ENCODE peak calls at places on chromosomes 1 and 21, in five cellular contexts. One of them, this sample, is unnamed.

GRCh38 chr1:245546875-245547274 is 392.1 kb downstream of the KIF26B start:
- DNase-seq in T follicular helper cell: no peak
- DNase-seq in lung: no peak
- DNase-seq in kidney epithelial cell: no peak
- DNase-seq in astrocyte: no peak
- DNase-seq in this sample: no peak

GRCh38 chr1:184590163-184590750 is 164.4 kb downstream of the EDEM3 start:
- DNase-seq in lung: no peak
- DNase-seq in T follicular helper cell: no peak
- DNase-seq in kidney epithelial cell: no peak
- DNase-seq in astrocyte: no peak
- DNase-seq in this sample: no peak

GRCh38 chr1:111704776-111705175 is 34.4 kb downstream of the INKA2 start:
- DNase-seq in lung: no peak
- DNase-seq in kidney epithelial cell: peak; percentile 12
- DNase-seq in astrocyte: peak; percentile 15
- DNase-seq in T follicular helper cell: no peak
- DNase-seq in this sample: no peak

GRCh38 chr1:213643360-213643759 is 344.4 kb upstream of the PROX1 start:
- DNase-seq in T follicular helper cell: no peak
- DNase-seq in kidney epithelial cell: no peak
- DNase-seq in astrocyte: no peak
- DNase-seq in lung: no peak
- DNase-seq in this sample: no peak

GRCh38 chr1:160256396-160257046 is 5.8 kb downstream of the DCAF8 start:
- DNase-seq in lung: peak; percentile 71
- DNase-seq in kidney epithelial cell: no peak
- DNase-seq in T follicular helper cell: no peak
- DNase-seq in astrocyte: peak; percentile 87
- DNase-seq in this sample: no peak

GRCh38 chr1:25744140-25744581 is 55.8 kb upstream of the SELENON start:
- DNase-seq in kidney epithelial cell: no peak
- DNase-seq in astrocyte: peak; percentile 25
- DNase-seq in T follicular helper cell: no peak
- DNase-seq in lung: peak; percentile 68
- DNase-seq in this sample: no peak

GRCh38 chr1:41401899-41402298 is 40.7 kb downstream of the FOXO6 start:
- DNase-seq in kidney epithelial cell: no peak
- DNase-seq in lung: no peak
- DNase-seq in T follicular helper cell: no peak
- DNase-seq in astrocyte: no peak
- DNase-seq in this sample: no peak

GRCh38 chr1:85495556-85495955 is 30.6 kb upstream of the DDAH1 start:
- DNase-seq in astrocyte: peak; percentile 76
- DNase-seq in kidney epithelial cell: peak; percentile 67
- DNase-seq in T follicular helper cell: no peak
- DNase-seq in lung: peak; percentile 63
- DNase-seq in this sample: no peak

GRCh38 chr1:18041107-18041506 is 66.5 kb upstream of the IGSF21 start:
- DNase-seq in astrocyte: no peak
- DNase-seq in lung: no peak
- DNase-seq in kidney epithelial cell: no peak
- DNase-seq in T follicular helper cell: no peak
- DNase-seq in this sample: peak; percentile 39

GRCh38 chr1:165207774-165208359 is 148.6 kb downstream of the LMX1A start:
- DNase-seq in astrocyte: no peak
- DNase-seq in T follicular helper cell: no peak
- DNase-seq in kidney epithelial cell: no peak
- DNase-seq in lung: no peak
- DNase-seq in this sample: no peak

GRCh38 chr1:90387825-90388224 is 329.3 kb downstream of the BARHL2 start:
- DNase-seq in astrocyte: no peak
- DNase-seq in kidney epithelial cell: no peak
- DNase-seq in lung: no peak
- DNase-seq in T follicular helper cell: no peak
- DNase-seq in this sample: no peak

GRCh38 chr21:45709696-45710268 is 66.3 kb downstream of the PCBP3 start:
- DNase-seq in lung: no peak
- DNase-seq in kidney epithelial cell: no peak
- DNase-seq in astrocyte: no peak
- DNase-seq in T follicular helper cell: no peak
- DNase-seq in this sample: no peak

GRCh38 chr21:36203603-36203889 is 46.9 kb downstream of the DOP1B start:
- DNase-seq in astrocyte: peak; percentile 87
- DNase-seq in T follicular helper cell: no peak
- DNase-seq in kidney epithelial cell: peak; percentile 82
- DNase-seq in lung: no peak
- DNase-seq in this sample: no peak

GRCh38 chr1:154578058-154578418 is 10.5 kb downstream of the CHRNB2 start:
- DNase-seq in lung: no peak
- DNase-seq in astrocyte: no peak
- DNase-seq in T follicular helper cell: no peak
- DNase-seq in kidney epithelial cell: no peak
- DNase-seq in this sample: no peak

GRCh38 chr1:237041795-237042466 is at the start of gene RYR2:
- DNase-seq in astrocyte: no peak
- DNase-seq in T follicular helper cell: no peak
- DNase-seq in lung: no peak
- DNase-seq in kidney epithelial cell: no peak
- DNase-seq in this sample: no peak

GRCh38 chr1:151851886-151852285 is 1.6 kb downstream of the THEM5 start:
- DNase-seq in lung: no peak
- DNase-seq in T follicular helper cell: no peak
- DNase-seq in astrocyte: no peak
- DNase-seq in kidney epithelial cell: no peak
- DNase-seq in this sample: no peak

GRCh38 chr1:201316556-201316955 is 33.2 kb downstream of the PKP1 start:
- DNase-seq in T follicular helper cell: no peak
- DNase-seq in lung: no peak
- DNase-seq in kidney epithelial cell: no peak
- DNase-seq in astrocyte: no peak
- DNase-seq in this sample: no peak

GRCh38 chr1:11731719-11732283 is 4.1 kb upstream of the AGTRAP start:
- DNase-seq in astrocyte: peak; percentile 38
- DNase-seq in T follicular helper cell: no peak
- DNase-seq in lung: peak; percentile 45
- DNase-seq in kidney epithelial cell: no peak
- DNase-seq in this sample: no peak

GRCh38 chr1:223738465-223739365 is 26.4 kb downstream of the CAPN2 start:
- DNase-seq in lung: peak; percentile 57
- DNase-seq in kidney epithelial cell: no peak
- DNase-seq in T follicular helper cell: no peak
- DNase-seq in astrocyte: no peak
- DNase-seq in this sample: no peak

GRCh38 chr1:245272676-245273075 is 117.9 kb downstream of the KIF26B start:
- DNase-seq in T follicular helper cell: no peak
- DNase-seq in kidney epithelial cell: no peak
- DNase-seq in lung: no peak
- DNase-seq in astrocyte: no peak
- DNase-seq in this sample: no peak

GRCh38 chr1:24894002-24894401 is 36.1 kb downstream of the RUNX3 start:
- DNase-seq in T follicular helper cell: no peak
- DNase-seq in astrocyte: no peak
- DNase-seq in lung: no peak
- DNase-seq in kidney epithelial cell: no peak
- DNase-seq in this sample: no peak

GRCh38 chr1:175742790-175743459 is 470 bp downstream of the TNR start:
- DNase-seq in kidney epithelial cell: peak; percentile 12
- DNase-seq in T follicular helper cell: no peak
- DNase-seq in lung: no peak
- DNase-seq in astrocyte: peak; percentile 13
- DNase-seq in this sample: no peak

GRCh38 chr1:23951646-23952095 is 8.0 kb upstream of the PNRC2 start:
- DNase-seq in kidney epithelial cell: peak; percentile 97
- DNase-seq in astrocyte: peak; percentile 96
- DNase-seq in lung: no peak
- DNase-seq in T follicular helper cell: no peak
- DNase-seq in this sample: no peak

GRCh38 chr1:182185822-182186756 is 124.6 kb upstream of the ZNF648 start:
- DNase-seq in astrocyte: peak; percentile 96
- DNase-seq in lung: no peak
- DNase-seq in T follicular helper cell: no peak
- DNase-seq in kidney epithelial cell: peak; percentile 90
- DNase-seq in this sample: no peak

GRCh38 chr1:180185281-180185680 is 30.6 kb downstream of the QSOX1 start:
- DNase-seq in T follicular helper cell: no peak
- DNase-seq in lung: no peak
- DNase-seq in kidney epithelial cell: no peak
- DNase-seq in astrocyte: no peak
- DNase-seq in this sample: no peak

GRCh38 chr1:41497631-41498030 is 13.1 kb upstream of the EDN2 start:
- DNase-seq in kidney epithelial cell: no peak
- DNase-seq in lung: no peak
- DNase-seq in astrocyte: no peak
- DNase-seq in T follicular helper cell: no peak
- DNase-seq in this sample: no peak

GRCh38 chr1:162022626-162023025 is 1.0 kb downstream of the OLFML2B start:
- DNase-seq in T follicular helper cell: no peak
- DNase-seq in kidney epithelial cell: no peak
- DNase-seq in astrocyte: no peak
- DNase-seq in lung: no peak
- DNase-seq in this sample: no peak

GRCh38 chr1:21607549-21608529 is 61.3 kb downstream of the RAP1GAP start:
- DNase-seq in kidney epithelial cell: peak; percentile 54
- DNase-seq in T follicular helper cell: peak; percentile 1
- DNase-seq in lung: peak; percentile 93
- DNase-seq in astrocyte: peak; percentile 31
- DNase-seq in this sample: no peak

GRCh38 chr1:63004868-63005267 is 220.9 kb downstream of the ATG4C start:
- DNase-seq in kidney epithelial cell: no peak
- DNase-seq in astrocyte: no peak
- DNase-seq in T follicular helper cell: no peak
- DNase-seq in lung: no peak
- DNase-seq in this sample: no peak

GRCh38 chr1:218299416-218299815 is 14.3 kb downstream of the RRP15 start:
- DNase-seq in astrocyte: peak; percentile 56
- DNase-seq in kidney epithelial cell: peak; percentile 21
- DNase-seq in lung: no peak
- DNase-seq in T follicular helper cell: no peak
- DNase-seq in this sample: no peak

GRCh38 chr1:74767490-74767889 is 34.5 kb downstream of the TYW3 start:
- DNase-seq in astrocyte: no peak
- DNase-seq in kidney epithelial cell: no peak
- DNase-seq in T follicular helper cell: no peak
- DNase-seq in lung: no peak
- DNase-seq in this sample: no peak

GRCh38 chr1:22140681-22141080 is 2.2 kb downstream of the WNT4 start:
- DNase-seq in kidney epithelial cell: no peak
- DNase-seq in astrocyte: no peak
- DNase-seq in T follicular helper cell: no peak
- DNase-seq in lung: no peak
- DNase-seq in this sample: no peak

GRCh38 chr1:161044908-161045748 is 649 bp downstream of the USF1 start:
- DNase-seq in lung: peak; percentile 72
- DNase-seq in astrocyte: peak; percentile 53
- DNase-seq in T follicular helper cell: peak; percentile 28
- DNase-seq in kidney epithelial cell: no peak
- DNase-seq in this sample: peak; percentile 85

GRCh38 chr1:10387611-10388386 is 11.1 kb upstream of the PGD start:
- DNase-seq in astrocyte: peak; percentile 63
- DNase-seq in T follicular helper cell: no peak
- DNase-seq in kidney epithelial cell: no peak
- DNase-seq in lung: no peak
- DNase-seq in this sample: peak; percentile 12

GRCh38 chr1:181255270-181255929 is 166.9 kb downstream of the IER5 start:
- DNase-seq in kidney epithelial cell: peak; percentile 78
- DNase-seq in lung: no peak
- DNase-seq in astrocyte: peak; percentile 98
- DNase-seq in T follicular helper cell: no peak
- DNase-seq in this sample: no peak

GRCh38 chr1:66599899-66600737 is 66.2 kb downstream of the SGIP1 start:
- DNase-seq in astrocyte: no peak
- DNase-seq in kidney epithelial cell: no peak
- DNase-seq in T follicular helper cell: no peak
- DNase-seq in lung: no peak
- DNase-seq in this sample: no peak

GRCh38 chr1:44798481-44799365 is 1.5 kb upstream of the PLK3 start:
- DNase-seq in kidney epithelial cell: no peak
- DNase-seq in lung: no peak
- DNase-seq in T follicular helper cell: no peak
- DNase-seq in astrocyte: no peak
- DNase-seq in this sample: no peak

This sample was measured in naive B cell.